ENCODE peak calls at places on chromosomes 7 and 10, in six cellular contexts. Z is lower leg skin, B is H7, D is PC-3, S is AG04450, G is sigmoid colon. W is an unnamed sample.

GRCh38 chr10:130576427-130576826 is 440.2 kb downstream of the GLRX3 start:
- DNase-seq in Z (no peak), B (no peak), D (no peak), S (no peak), G (no peak), W (no peak)

GRCh38 chr10:101512741-101513140 is 75.3 kb downstream of the POLL start:
- DNase-seq in Z (no peak), B (no peak), D (peak; percentile 34), S (no peak), G (no peak), W (peak; percentile 25)

GRCh38 chr7:1488016-1488415 is 16.2 kb downstream of the INTS1 start:
- DNase-seq in Z (no peak), B (no peak), D (no peak), S (no peak), G (no peak), W (no peak)

GRCh38 chr7:82210422-82211184 is 233.0 kb downstream of the CACNA2D1 start:
- DNase-seq in Z (no peak), B (no peak), D (no peak), S (no peak), G (no peak), W (peak; percentile 44)

GRCh38 chr7:91398341-91398740 is 134.1 kb downstream of the FZD1 start:
- DNase-seq in Z (no peak), B (no peak), D (no peak), S (no peak), G (no peak), W (no peak)

GRCh38 chr7:74134117-74134539 is 40.0 kb upstream of the EIF4H start:
- DNase-seq in Z (no peak), B (no peak), D (no peak), S (no peak), G (no peak), W (no peak)

GRCh38 chr7:25118048-25118753 is 6.9 kb downstream of the CYCS start:
- DNase-seq in Z (no peak), B (no peak), D (no peak), S (no peak), G (no peak), W (no peak)

GRCh38 chr10:113447278-113447677 is 105.6 kb upstream of the HABP2 start:
- DNase-seq in Z (no peak), B (no peak), D (no peak), S (no peak), G (no peak), W (no peak)

GRCh38 chr7:127107601-127108007 is 145.1 kb downstream of the GRM8 start:
- DNase-seq in Z (peak; percentile 16), B (peak; percentile 39), D (peak; percentile 57), S (peak; percentile 1), G (no peak), W (no peak)

DNA sequence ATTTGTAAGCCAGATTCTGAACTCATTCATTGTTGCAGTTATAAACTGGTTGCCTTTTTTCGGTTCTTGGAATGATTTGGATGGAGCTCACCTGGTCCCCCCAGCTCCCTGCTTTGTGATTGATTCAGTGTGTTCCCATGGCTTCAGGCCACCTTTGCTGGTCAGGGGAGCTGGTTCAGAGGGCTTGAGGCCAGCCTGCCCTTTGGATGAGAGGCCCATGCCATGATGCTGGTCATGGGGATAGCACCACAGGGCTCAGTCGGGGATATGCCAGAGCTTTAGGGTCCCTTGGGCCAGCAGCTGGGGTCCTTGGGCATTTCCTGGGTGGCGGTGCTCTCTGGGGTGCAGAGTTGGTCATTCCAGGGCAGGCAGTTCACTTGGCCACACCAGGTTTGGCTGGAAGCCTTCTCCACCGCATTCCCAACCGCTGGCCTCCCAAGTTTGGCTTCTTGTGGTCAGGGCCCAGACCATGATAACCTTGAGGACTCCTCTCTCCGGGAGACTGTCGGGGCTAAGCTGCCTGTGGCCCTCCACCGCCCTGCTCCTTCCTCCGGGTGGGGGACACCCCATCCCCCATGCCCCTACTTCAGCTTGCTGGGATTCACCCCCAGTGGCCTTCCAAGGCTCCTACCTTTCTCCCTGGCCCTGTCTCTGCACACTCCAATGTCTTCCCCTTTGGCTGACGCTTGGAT is 65.1 kb downstream of the MGMT start:
- DNase-seq in Z (no peak), B (peak; percentile 60), D (no peak), S (no peak), G (no peak), W (no peak)
- H3K4me3 ChIP-seq in Z (no peak overlapping the region), B (no peak overlapping the region), D (no peak overlapping the region), S (no peak overlapping the region), G (no peak overlapping the region), W (no peak overlapping the region)

DNA sequence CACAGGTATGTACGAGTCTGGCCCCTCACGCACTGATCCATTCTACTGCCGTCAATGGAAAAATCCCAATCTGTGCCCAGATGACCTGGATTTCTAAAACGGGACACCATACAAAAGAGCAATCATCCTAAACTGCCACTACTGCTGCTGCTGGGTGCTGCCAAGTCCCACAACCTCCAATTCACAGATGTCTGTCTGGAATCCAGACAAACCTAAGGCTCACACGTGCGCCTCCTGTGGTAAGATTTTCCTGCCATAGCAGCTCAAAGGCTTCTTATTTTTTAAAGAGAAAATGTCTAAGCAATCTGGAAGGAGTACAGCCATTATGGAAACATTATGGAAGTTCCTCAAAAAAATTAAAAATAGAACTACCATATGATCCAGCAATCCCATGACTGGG is 40.9 kb downstream of the JCAD start:
- DNase-seq in Z (no peak), B (no peak), D (no peak), S (no peak), G (no peak), W (no peak)
- H3K4me3 ChIP-seq in Z (no peak overlapping the region), B (no peak overlapping the region), D (no peak overlapping the region), S (no peak overlapping the region), G (no peak overlapping the region), W (no peak overlapping the region)

GRCh38 chr7:21169667-21170605 is 257.9 kb upstream of the SP4 start:
- DNase-seq in Z (no peak), B (peak; percentile 71), D (no peak), S (no peak), G (no peak), W (no peak)
- H3K4me3 ChIP-seq in Z (no peak overlapping the region), B (peak overlapping the region; percentile 31), D (no peak overlapping the region), S (no peak overlapping the region), G (no peak overlapping the region), W (no peak overlapping the region)

GRCh38 chr7:69817835-69818646 is 219.8 kb downstream of the AUTS2 start:
- DNase-seq in Z (no peak), B (peak; percentile 51), D (no peak), S (no peak), G (no peak), W (no peak)

GRCh38 chr7:69818647-69819161 is 220.4 kb downstream of the AUTS2 start:
- DNase-seq in Z (no peak), B (no peak), D (no peak), S (no peak), G (no peak), W (no peak)

GRCh38 chr7:69817096-69817495 is 218.8 kb downstream of the AUTS2 start:
- DNase-seq in Z (no peak), B (no peak), D (no peak), S (no peak), G (no peak), W (peak; percentile 87)

GRCh38 chr7:69820479-69821192 is 222.4 kb downstream of the AUTS2 start:
- DNase-seq in Z (no peak), B (no peak), D (no peak), S (no peak), G (no peak), W (no peak)

DNA sequence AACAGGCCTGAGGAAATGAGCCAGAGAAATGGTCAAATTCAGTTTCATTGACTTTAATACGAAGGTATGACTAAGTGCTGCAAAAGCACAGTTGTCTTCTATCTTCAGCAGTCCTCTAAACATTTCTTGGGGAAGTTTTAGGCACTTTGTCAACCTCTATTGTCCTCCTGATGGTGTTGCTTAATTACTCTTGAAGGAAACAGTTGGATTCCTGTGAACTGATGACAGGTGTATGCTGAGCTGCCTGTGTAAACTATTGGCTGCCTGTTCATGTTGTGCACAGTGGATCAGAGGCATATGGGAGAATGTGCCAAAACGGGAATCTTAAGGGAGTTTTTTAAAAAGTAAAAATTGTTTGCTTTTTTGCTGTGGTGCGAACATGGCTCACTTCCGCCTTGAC is 221.0 kb downstream of the AUTS2 start:
- DNase-seq in Z (no peak), B (no peak), D (no peak), S (no peak), G (no peak), W (no peak)
- H3K4me3 ChIP-seq in Z (no peak overlapping the region), B (no peak overlapping the region), D (no peak overlapping the region), S (no peak overlapping the region), G (no peak overlapping the region), W (no peak overlapping the region)

GRCh38 chr7:16765436-16765859 is 11.9 kb downstream of the TSPAN13 start:
- DNase-seq in Z (no peak), B (no peak), D (no peak), S (no peak), G (no peak), W (no peak)
- H3K4me3 ChIP-seq in Z (no peak overlapping the region), B (no peak overlapping the region), D (no peak overlapping the region), S (no peak overlapping the region), G (no peak overlapping the region), W (no peak overlapping the region)

GRCh38 chr10:25704622-25705021 is 229.4 kb upstream of the MYO3A start:
- DNase-seq in Z (no peak), B (no peak), D (no peak), S (no peak), G (no peak), W (no peak)
- H3K4me3 ChIP-seq in Z (no peak overlapping the region), B (no peak overlapping the region), D (no peak overlapping the region), S (no peak overlapping the region), G (no peak overlapping the region), W (no peak overlapping the region)

W was measured in skeletal muscle cell.